ENCODE peak calls at places on chromosomes 11 and 22, in seven cellular contexts. B, S, H, M, A, G and P are unnamed samples.

GRCh38 chr11:27717801-27718229 is 17.6 kb upstream of the BDNF start:
- DNase-seq in B (no peak), S (no peak), H (no peak), M (no peak), A (no peak), G (no peak), P (no peak)

GRCh38 chr22:24505337-24505736 is 10.2 kb downstream of the UPB1 start:
- DNase-seq in B (no peak), S (no peak), H (no peak), M (no peak), A (no peak), G (no peak), P (no peak)

GRCh38 chr11:1382831-1383607 is 6.7 kb upstream of the BRSK2 start:
- DNase-seq in B (peak), S (peak), H (peak), M (peak), A (peak), G (peak), P (peak)

GRCh38 chr11:1877211-1878133 is 14.2 kb downstream of the PRR33 start:
- DNase-seq in B (no peak), S (peak), H (no peak), M (peak), A (peak), G (no peak), P (peak)

GRCh38 chr22:19357270-19358105 is 66.0 kb upstream of the CLTCL1 start:
- DNase-seq in B (no peak), S (no peak), H (no peak), M (no peak), A (no peak), G (no peak), P (no peak)

GRCh38 chr11:62466444-62466843 is 47.6 kb downstream of the SCGB1A1 start:
- DNase-seq in B (no peak), S (no peak), H (no peak), M (no peak), A (no peak), G (no peak), P (no peak)

GRCh38 chr22:45217806-45218205 is 22.9 kb downstream of the KIAA0930 start:
- DNase-seq in B (no peak), S (peak), H (no peak), M (no peak), A (no peak), G (no peak), P (no peak)

GRCh38 chr11:5618807-5619206 is 6.0 kb upstream of the TRIM34 start:
- DNase-seq in B (no peak), S (no peak), H (no peak), M (no peak), A (peak), G (no peak), P (peak)

GRCh38 chr22:46969961-46970360 is 207.5 kb downstream of the TBC1D22A start:
- DNase-seq in B (no peak), S (no peak), H (no peak), M (no peak), A (no peak), G (no peak), P (no peak)

GRCh38 chr22:19886605-19887250 is 32.1 kb upstream of the GNB1L start:
- DNase-seq in B (no peak), S (peak), H (no peak), M (no peak), A (no peak), G (peak), P (peak)

GRCh38 chr11:83734120-83734519 is 448.0 kb upstream of the CCDC90B start:
- DNase-seq in B (no peak), S (no peak), H (no peak), M (no peak), A (no peak), G (no peak), P (no peak)

GRCh38 chr11:27254744-27255446 is 108.1 kb downstream of the CCDC34 start:
- DNase-seq in B (no peak), S (no peak), H (no peak), M (no peak), A (peak), G (no peak), P (no peak)

GRCh38 chr22:37126383-37126782 is 16.9 kb upstream of the TMPRSS6 start:
- DNase-seq in B (no peak), S (no peak), H (no peak), M (no peak), A (no peak), G (no peak), P (no peak)

GRCh38 chr22:37127350-37127878 is 17.9 kb upstream of the TMPRSS6 start:
- DNase-seq in B (no peak), S (no peak), H (no peak), M (no peak), A (no peak), G (no peak), P (no peak)

GRCh38 chr22:37128555-37129281 is 19.2 kb upstream of the TMPRSS6 start:
- DNase-seq in B (no peak), S (no peak), H (no peak), M (no peak), A (no peak), G (no peak), P (no peak)

GRCh38 chr22:37130031-37130430 is 19.7 kb downstream of the IL2RB start:
- DNase-seq in B (no peak), S (no peak), H (no peak), M (no peak), A (no peak), G (no peak), P (no peak)

DNA sequence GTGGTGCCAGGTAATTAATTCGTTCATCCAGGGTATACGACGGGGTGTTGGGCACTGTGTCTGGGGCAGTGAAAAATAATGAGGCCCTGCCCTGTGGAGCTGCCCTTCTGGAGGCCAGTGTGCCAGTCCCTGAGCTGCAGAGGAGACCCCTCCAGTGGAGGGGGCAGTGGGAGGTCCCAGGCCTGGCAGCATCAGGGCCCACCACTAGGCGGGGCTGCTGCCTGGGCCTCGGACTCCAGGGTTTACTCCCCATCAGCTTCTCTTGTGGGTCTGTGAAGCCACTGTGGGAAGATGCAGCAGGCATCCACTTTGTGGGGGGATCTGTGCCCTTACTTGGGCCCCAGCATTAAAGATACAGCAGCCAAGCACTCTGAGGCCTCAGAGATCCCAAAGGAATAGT is 17.4 kb upstream of the TMPRSS6 start:
- DNase-seq in B (no peak), S (no peak), H (peak), M (no peak), A (no peak), G (no peak), P (no peak)
- TF ChIP-seq CTCF in B (no peak), S (peak), H (peak), M (peak), A (peak), G (peak), P (no peak)

GRCh38 chr11:69383372-69383771 is 89.4 kb downstream of the MYEOV start:
- DNase-seq in B (no peak), S (no peak), H (no peak), M (no peak), A (no peak), G (no peak), P (no peak)

GRCh38 chr11:69383946-69384547 is 90.1 kb downstream of the MYEOV start:
- DNase-seq in B (no peak), S (no peak), H (no peak), M (no peak), A (no peak), G (no peak), P (no peak)

GRCh38 chr11:69381681-69382130 is 87.8 kb downstream of the MYEOV start:
- DNase-seq in B (no peak), S (no peak), H (no peak), M (no peak), A (no peak), G (no peak), P (no peak)

GRCh38 chr11:69380921-69381581 is 87.1 kb downstream of the MYEOV start:
- DNase-seq in B (no peak), S (no peak), H (no peak), M (no peak), A (no peak), G (no peak), P (no peak)

DNA sequence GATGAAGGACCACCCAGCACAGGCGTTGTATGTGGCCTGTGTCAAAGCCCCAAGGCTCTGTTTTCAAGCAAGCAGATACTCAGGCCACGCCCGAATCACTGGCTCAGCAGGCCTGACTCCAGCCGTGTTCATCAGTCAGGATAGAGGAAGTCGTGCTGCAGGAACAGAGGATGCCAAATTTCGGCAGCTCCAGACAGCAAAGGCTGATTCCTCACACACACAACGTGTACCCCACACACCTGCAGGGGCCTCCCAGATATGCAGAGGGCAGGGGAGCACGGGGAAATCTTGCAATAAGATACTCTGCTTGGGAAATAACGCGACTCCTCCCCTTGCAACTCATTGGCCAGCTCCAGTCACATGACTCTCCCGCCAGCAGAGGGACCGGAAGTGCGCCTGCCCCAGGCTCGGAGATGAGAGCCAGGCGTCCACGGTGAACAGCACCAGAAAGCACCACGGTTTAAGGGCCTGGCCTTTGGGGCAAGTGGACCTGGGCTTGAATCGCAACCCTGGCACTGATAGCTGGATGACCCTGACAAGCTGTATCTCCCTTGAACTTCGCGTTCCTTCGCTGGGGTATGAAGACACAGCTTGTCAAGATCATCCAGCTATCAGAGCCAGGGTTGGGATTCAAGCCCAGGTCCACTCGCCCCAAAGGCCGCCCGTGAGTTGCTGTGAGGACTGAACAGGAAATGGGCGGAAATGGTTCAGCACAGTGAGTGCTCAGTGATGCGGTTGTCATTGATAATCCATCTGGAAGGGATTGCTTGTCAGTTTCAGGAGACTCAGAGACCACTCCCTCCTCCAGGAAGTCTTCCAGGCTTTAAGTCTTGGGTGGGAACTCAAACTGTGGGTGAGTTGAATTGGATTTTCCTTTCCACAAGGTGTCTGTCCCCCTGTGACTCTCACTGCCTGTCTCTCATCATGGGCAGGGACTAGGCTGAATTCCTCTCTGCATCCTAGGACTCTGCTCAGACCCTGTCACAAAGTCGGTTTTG is 88.5 kb downstream of the MYEOV start:
- DNase-seq in B (no peak), S (peak), H (no peak), M (peak), A (no peak), G (no peak), P (no peak)
- H3K27ac ChIP-seq in B (no peak), S (no peak), H (no peak), M (peak), A (no peak), G (no peak), P (no peak)

GRCh38 chr22:26172389-26172990 is 3.2 kb downstream of the SEZ6L start:
- DNase-seq in B (no peak), S (no peak), H (peak), M (peak), A (peak), G (no peak), P (peak)

GRCh38 chr22:26169312-26170111 is at the start of gene SEZ6L:
- DNase-seq in B (no peak), S (peak), H (no peak), M (peak), A (no peak), G (no peak), P (no peak)

GRCh38 chr22:26170795-26171194 is 1.5 kb downstream of the SEZ6L start:
- DNase-seq in B (no peak), S (no peak), H (no peak), M (peak), A (no peak), G (no peak), P (peak)

GRCh38 chr22:26170112-26170492 is 840 bp downstream of the SEZ6L start:
- DNase-seq in B (no peak), S (no peak), H (no peak), M (no peak), A (no peak), G (no peak), P (no peak)

GRCh38 chr22:26174280-26174679 is 5.0 kb downstream of the SEZ6L start:
- DNase-seq in B (no peak), S (no peak), H (peak), M (no peak), A (no peak), G (no peak), P (no peak)
- TF ChIP-seq CTCF in B (no peak), S (no peak), H (no peak), M (no peak), A (peak), G (no peak), P (no peak)

GRCh38 chr22:39244073-39244495 is 698 bp downstream of the PDGFB start:
- DNase-seq in B (no peak), S (no peak), H (no peak), M (no peak), A (no peak), G (no peak), P (no peak)
- H3K27ac ChIP-seq in B (peak), S (peak), H (peak), M (peak), A (no peak), G (no peak), P (peak)

GRCh38 chr11:111977141-111978027 is 40.2 kb downstream of the DIXDC1 start:
- DNase-seq in B (peak), S (peak), H (no peak), M (peak), A (peak), G (no peak), P (peak)

GRCh38 chr11:111974451-111974850 is 37.3 kb downstream of the DIXDC1 start:
- DNase-seq in B (no peak), S (no peak), H (no peak), M (no peak), A (no peak), G (no peak), P (no peak)

GRCh38 chr11:111976119-111976518 is 39.0 kb downstream of the DIXDC1 start:
- DNase-seq in B (no peak), S (no peak), H (no peak), M (no peak), A (no peak), G (no peak), P (no peak)

GRCh38 chr11:111976614-111977140 is 39.5 kb downstream of the DIXDC1 start:
- DNase-seq in B (no peak), S (peak), H (no peak), M (no peak), A (no peak), G (no peak), P (peak)

GRCh38 chr11:111975076-111975806 is 38.1 kb downstream of the DIXDC1 start:
- DNase-seq in B (no peak), S (no peak), H (no peak), M (peak), A (no peak), G (no peak), P (no peak)
- TF ChIP-seq CTCF in B (no peak), S (peak), H (no peak), M (peak), A (no peak), G (no peak), P (no peak)

DNA sequence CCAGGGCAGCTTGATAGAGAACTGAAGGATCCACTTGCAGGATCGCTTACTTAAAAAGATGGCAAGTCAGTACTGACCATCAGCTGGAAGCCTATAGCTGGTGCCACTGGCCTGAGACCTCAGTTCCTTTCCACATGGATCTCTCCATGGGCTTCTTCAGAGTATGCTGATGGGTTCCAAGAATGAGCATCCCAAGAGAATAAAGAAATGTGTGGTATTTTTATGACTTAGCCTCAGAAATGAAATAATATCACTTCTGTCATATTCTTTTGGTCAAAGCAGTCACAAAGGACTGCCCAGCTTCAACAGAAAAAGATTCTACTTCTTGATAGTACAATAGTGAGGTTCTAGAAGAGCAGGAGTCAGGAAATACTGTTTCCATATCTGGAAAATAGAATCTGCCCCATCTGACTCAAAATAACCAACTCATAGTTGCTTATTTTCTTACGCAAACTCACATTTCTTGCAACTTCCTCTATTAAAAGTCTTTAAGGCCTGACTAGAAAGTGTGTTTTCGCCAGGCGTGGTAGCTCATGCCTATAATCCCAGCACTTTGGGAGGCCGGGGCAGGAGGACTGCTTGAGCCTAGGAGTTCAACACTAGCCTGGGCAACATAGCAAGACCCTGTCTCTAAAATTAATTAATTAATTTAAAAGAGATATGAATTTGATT is 116.9 kb downstream of the SIK3 start:
- DNase-seq in B (no peak), S (no peak), H (no peak), M (no peak), A (no peak), G (no peak), P (no peak)
- H3K27ac ChIP-seq in B (no peak), S (peak), H (no peak), M (peak), A (no peak), G (no peak), P (no peak)

GRCh38 chr11:13668102-13668956 is at the start of gene FAR1:
- DNase-seq in B (peak), S (peak), H (peak), M (peak), A (peak), G (peak), P (peak)

GRCh38 chr11:13667795-13668101 is 720 bp upstream of the FAR1 start:
- DNase-seq in B (no peak), S (no peak), H (no peak), M (no peak), A (no peak), G (no peak), P (no peak)

GRCh38 chr11:13667245-13667644 is 1.2 kb upstream of the FAR1 start:
- DNase-seq in B (no peak), S (no peak), H (no peak), M (no peak), A (no peak), G (no peak), P (no peak)

GRCh38 chr11:13669544-13670488 is 1.3 kb downstream of the FAR1 start:
- DNase-seq in B (no peak), S (no peak), H (no peak), M (no peak), A (no peak), G (no peak), P (no peak)

DNA sequence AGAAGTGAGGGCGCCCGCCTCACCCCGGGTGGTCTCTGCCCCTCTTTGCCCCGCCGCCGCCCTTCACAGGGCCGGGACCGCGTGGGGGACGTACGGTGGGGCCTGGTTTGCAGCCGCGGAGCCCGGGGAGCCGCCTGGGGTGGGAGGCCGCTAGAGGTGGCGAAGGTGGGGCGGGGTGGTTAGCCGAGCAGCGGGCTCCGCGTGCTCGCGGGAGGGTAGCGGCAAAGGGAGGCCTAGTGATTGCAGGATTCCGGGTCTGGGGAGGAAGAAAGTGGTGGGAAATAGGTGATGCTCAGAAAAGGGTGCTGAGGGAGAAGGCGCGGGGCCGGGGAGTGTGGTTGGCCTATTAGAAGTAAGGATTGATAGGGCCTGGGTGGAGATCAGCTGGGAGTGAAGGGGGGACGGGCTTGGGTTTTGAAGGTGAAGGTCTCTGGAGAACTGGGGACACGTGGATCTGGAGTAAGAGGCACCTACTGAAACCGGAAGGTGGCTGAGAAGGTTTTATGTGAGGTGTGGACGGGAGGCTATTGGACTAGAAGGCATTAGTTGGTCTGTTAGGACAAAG is 571 bp downstream of the FAR1 start:
- DNase-seq in B (peak), S (peak), H (peak), M (peak), A (no peak), G (peak), P (peak)
- TF ChIP-seq CTCF in B (no peak), S (no peak), H (no peak), M (no peak), A (no peak), G (no peak), P (no peak)

GRCh38 chr11:67410369-67410831 is 5.1 kb upstream of the CARNS1 start:
- DNase-seq in B (no peak), S (no peak), H (no peak), M (no peak), A (no peak), G (no peak), P (no peak)

GRCh38 chr11:67408437-67409200 is 4.7 kb downstream of the TBC1D10C start:
- DNase-seq in B (no peak), S (no peak), H (no peak), M (no peak), A (no peak), G (peak), P (no peak)

GRCh38 chr11:67409261-67409666 is 5.4 kb downstream of the TBC1D10C start:
- DNase-seq in B (no peak), S (no peak), H (no peak), M (no peak), A (no peak), G (peak), P (no peak)

GRCh38 chr11:67410984-67411784 is 4.3 kb upstream of the CARNS1 start:
- DNase-seq in B (no peak), S (no peak), H (no peak), M (no peak), A (no peak), G (no peak), P (no peak)

DNA sequence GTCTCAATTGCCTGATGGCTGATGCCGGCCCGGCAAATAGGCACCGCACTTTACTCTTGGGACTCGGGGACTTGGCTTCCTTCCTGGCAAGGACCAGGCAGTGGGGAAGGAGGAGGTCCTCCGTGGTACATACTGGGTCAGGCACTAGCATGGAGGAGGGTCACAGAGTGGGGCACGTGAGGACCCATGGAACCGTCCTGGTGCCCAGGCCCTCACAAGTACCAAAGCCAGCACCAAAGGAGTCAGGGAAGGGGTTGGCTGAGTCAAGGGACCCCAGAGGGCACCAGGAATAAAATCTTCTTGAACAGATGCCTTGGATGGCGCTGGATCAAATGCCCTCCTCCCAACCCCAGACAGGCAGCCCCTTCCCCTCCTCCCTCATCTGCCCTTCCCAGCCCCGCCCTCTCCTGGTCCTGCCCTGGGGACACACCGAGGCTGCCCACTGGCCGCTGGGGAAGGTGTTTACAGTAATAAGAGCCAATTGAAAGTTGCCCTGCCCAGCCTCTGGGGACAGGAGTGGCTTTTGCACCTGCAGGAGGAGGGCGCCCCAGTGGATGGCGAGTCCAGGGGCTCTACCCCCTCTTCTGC is 5.6 kb upstream of the CARNS1 start:
- DNase-seq in B (no peak), S (no peak), H (no peak), M (no peak), A (no peak), G (no peak), P (no peak)
- H3K27ac ChIP-seq in B (no peak), S (peak), H (no peak), M (peak), A (no peak), G (peak), P (no peak)